ENCODE peak calls at places on chromosomes 1 and 21, in nine cellular contexts. O, N, J, T, P, F, A, U and V are unnamed samples.

GRCh38 chr1:229221106-229222019 is 49.5 kb upstream of the RAB4A start:
- DNase-seq in A (no peak), T (no peak), N (no peak), J (no peak), O (no peak), P (no peak), U (peak; percentile 92), F (peak; percentile 84), V (no peak)

GRCh38 chr1:214303538-214303937 is 22.6 kb downstream of the SMYD2 start:
- DNase-seq in U (no peak), P (no peak), F (no peak), T (no peak), A (no peak), O (no peak), N (no peak), J (no peak), V (no peak)

GRCh38 chr1:115348636-115349035 is 10.6 kb upstream of the NGF start:
- DNase-seq in F (no peak), O (no peak), J (no peak), P (no peak), U (no peak), N (no peak), T (no peak), A (no peak), V (no peak)

GRCh38 chr1:180366386-180367068 is 135.8 kb downstream of the ACBD6 start:
- DNase-seq in J (no peak), O (no peak), P (no peak), T (no peak), F (no peak), U (no peak), A (no peak), N (no peak), V (no peak)

GRCh38 chr1:42311138-42311537 is 23.9 kb downstream of the FOXJ3 start:
- DNase-seq in F (no peak), A (no peak), O (no peak), T (no peak), J (no peak), N (no peak), U (no peak), P (no peak), V (no peak)

GRCh38 chr1:83901547-83902155 is 97.3 kb downstream of the TTLL7 start:
- DNase-seq in U (peak; percentile 55), P (no peak), J (no peak), T (no peak), N (no peak), A (no peak), O (no peak), F (no peak), V (no peak)

GRCh38 chr1:201320168-201320842 is 37.0 kb downstream of the PKP1 start:
- DNase-seq in U (no peak), F (no peak), O (no peak), A (no peak), J (no peak), T (no peak), N (peak; percentile 31), P (no peak), V (no peak)

GRCh38 chr21:37767984-37768383 is 148.3 kb downstream of the KCNJ6 start:
- DNase-seq in A (no peak), J (no peak), F (no peak), O (no peak), U (no peak), P (no peak), N (no peak), T (no peak), V (no peak)

GRCh38 chr1:6106321-6106731 is 60.6 kb downstream of the KCNAB2 start:
- DNase-seq in P (no peak), F (peak; percentile 35), U (no peak), T (no peak), J (no peak), O (no peak), N (no peak), A (peak; percentile 46), V (no peak)

GRCh38 chr1:9539829-9540550 is 725 bp downstream of the SLC25A33 start:
- DNase-seq in J (peak; percentile 54), O (peak; percentile 21), P (peak; percentile 44), T (peak; percentile 60), N (peak; percentile 85), F (peak; percentile 78), A (peak; percentile 82), U (peak; percentile 50), V (peak; percentile 48)

GRCh38 chr1:155012052-155012546 is 9.5 kb downstream of the ZBTB7B start:
- DNase-seq in N (peak; percentile 89), U (peak; percentile 73), F (peak; percentile 76), P (no peak), T (peak; percentile 74), A (peak; percentile 89), O (peak; percentile 71), J (peak; percentile 72), V (peak; percentile 65)

GRCh38 chr1:10943991-10944730 is 68.3 kb upstream of the TARDBP start:
- DNase-seq in P (no peak), J (no peak), U (peak; percentile 44), A (no peak), T (no peak), F (no peak), O (peak; percentile 48), N (no peak), V (peak; percentile 69)

GRCh38 chr1:50783286-50783685 is 176.8 kb downstream of the FAF1 start:
- DNase-seq in O (no peak), P (no peak), N (no peak), U (no peak), T (no peak), F (no peak), J (no peak), A (peak; percentile 32), V (no peak)

GRCh38 chr1:41423511-41424191 is 60.8 kb downstream of the EDN2 start:
- DNase-seq in P (no peak), A (peak; percentile 93), N (peak; percentile 75), J (peak; percentile 71), T (no peak), U (no peak), F (no peak), O (no peak), V (peak; percentile 28)

GRCh38 chr1:6359568-6360496 is 33.7 kb downstream of the ACOT7 start:
- DNase-seq in J (peak; percentile 51), A (no peak), T (peak; percentile 56), U (peak; percentile 56), F (peak; percentile 93), P (peak; percentile 63), N (peak; percentile 89), O (peak; percentile 28), V (peak; percentile 80)

GRCh38 chr1:28601696-28602095 is 9.6 kb downstream of the RAB42 start:
- DNase-seq in J (no peak), P (no peak), A (no peak), N (no peak), T (no peak), O (no peak), F (no peak), U (no peak), V (no peak)

GRCh38 chr21:25660233-25660632 is 21.2 kb downstream of the JAM2 start:
- DNase-seq in F (no peak), T (no peak), U (no peak), O (no peak), P (no peak), J (no peak), A (no peak), N (no peak), V (no peak)

GRCh38 chr1:166920561-166921475 is 44.8 kb upstream of the TADA1 start:
- DNase-seq in O (no peak), N (peak; percentile 60), T (peak; percentile 55), P (no peak), U (no peak), J (no peak), A (no peak), F (no peak), V (no peak)

GRCh38 chr1:165886988-165887387 is 59.6 kb downstream of the UCK2 start:
- DNase-seq in T (no peak), J (no peak), F (no peak), A (no peak), N (no peak), P (no peak), O (no peak), U (no peak), V (no peak)

GRCh38 chr1:241533375-241534115 is 1.4 kb downstream of the KMO start:
- DNase-seq in O (no peak), J (no peak), P (no peak), U (no peak), T (no peak), A (no peak), F (no peak), N (no peak), V (no peak)

DNA sequence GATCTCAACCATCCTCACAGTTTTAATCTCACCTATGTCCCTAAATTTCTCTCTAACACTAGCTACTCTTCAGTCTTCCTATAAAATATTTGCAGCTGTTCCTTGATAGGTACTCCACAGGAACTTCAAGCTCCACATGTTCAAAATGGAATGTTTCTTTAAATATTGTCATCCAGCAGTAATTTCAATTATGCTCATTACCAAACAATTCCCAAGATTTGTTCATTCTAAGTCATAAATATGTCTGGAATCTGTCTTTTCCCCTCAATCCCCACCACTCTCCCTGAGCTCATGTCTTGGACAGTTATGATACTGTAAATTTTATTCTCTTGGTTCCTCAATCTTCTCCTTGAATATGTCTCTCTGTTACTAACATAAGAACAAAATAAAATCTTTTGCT is 214.4 kb downstream of the NRIP1 start:
- DNase-seq in J (no peak), A (no peak), O (no peak), U (no peak), F (no peak), T (no peak), P (no peak), N (no peak), V (no peak)
- H3K27ac ChIP-seq in J (no peak overlapping the region), A (no peak overlapping the region), O (no peak overlapping the region), U (no peak overlapping the region), F (no peak overlapping the region), T (no peak overlapping the region), P (no peak overlapping the region), N (no peak overlapping the region), V (no peak overlapping the region)

GRCh38 chr1:61337981-61338848 is 255.9 kb downstream of the NFIA start:
- DNase-seq in O (peak; percentile 47), A (peak; percentile 84), F (peak; percentile 67), N (peak; percentile 76), T (peak; percentile 64), P (no peak), J (peak; percentile 70), U (peak; percentile 86), V (peak; percentile 83)
- H3K4me3 ChIP-seq in O (peak overlapping the region; percentile 33), A (peak overlapping the region; percentile 53), F (peak overlapping the region; percentile 32), N (peak overlapping the region; percentile 27), T (no peak overlapping the region), P (no peak overlapping the region), J (peak overlapping the region; percentile 23), U (peak overlapping the region; percentile 13), V (no peak overlapping the region)

GRCh38 chr1:45615885-45616284 is 8.0 kb downstream of the CCDC17 start:
- DNase-seq in A (no peak), O (no peak), F (no peak), N (no peak), P (no peak), T (no peak), J (no peak), U (no peak), V (no peak)
- H3K27ac ChIP-seq in A (no peak overlapping the region), O (no peak overlapping the region), F (no peak overlapping the region), N (no peak overlapping the region), P (no peak overlapping the region), T (no peak overlapping the region), J (no peak overlapping the region), U (no peak overlapping the region), V (no peak overlapping the region)

DNA sequence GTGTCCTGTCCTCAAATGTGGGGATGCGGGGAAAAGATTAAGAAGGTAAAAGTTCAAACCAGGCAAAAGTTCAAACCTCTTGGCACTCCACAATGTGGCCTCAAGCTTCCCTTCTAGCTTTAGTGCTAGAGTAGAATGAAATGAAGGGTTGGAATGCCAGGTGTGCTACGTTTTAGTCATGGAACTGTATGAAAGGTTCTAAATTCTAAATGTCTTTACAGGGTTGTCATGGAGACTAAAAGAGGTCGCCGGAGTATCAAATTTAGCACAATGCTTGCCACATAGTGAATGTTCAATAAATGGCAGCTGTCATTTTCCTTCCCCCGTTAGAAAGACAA is 57.2 kb upstream of the LRRC8D start:
- DNase-seq in T (no peak), P (no peak), N (no peak), J (no peak), F (no peak), O (no peak), U (no peak), A (no peak), V (no peak)
- H3K4me3 ChIP-seq in T (peak overlapping the region; percentile 42), P (peak overlapping the region; percentile 54), N (peak overlapping the region; percentile 54), J (peak overlapping the region; percentile 51), F (peak overlapping the region; percentile 26), O (peak overlapping the region; percentile 55), U (no peak overlapping the region), A (peak overlapping the region; percentile 63), V (peak overlapping the region; percentile 24)